ENCODE peak calls at places on chromosome 21, in four cellular contexts. B, O, W and N are unnamed samples.

GRCh38 chr21:21200939-21201610 is 202.9 kb downstream of the NCAM2 start:
- DNase-seq in B (no peak), O (no peak), W (no peak), N (no peak)

GRCh38 chr21:28516011-28516410 is 476.7 kb downstream of the LTN1 start:
- DNase-seq in B (no peak), O (no peak), W (no peak), N (no peak)

GRCh38 chr21:46066843-46067331 is 31.0 kb upstream of the COL6A2 start:
- DNase-seq in B (peak; percentile 61), O (peak; percentile 77), W (no peak), N (no peak)

GRCh38 chr21:26814374-26814773 is 30.8 kb downstream of the ADAMTS1 start:
- DNase-seq in B (no peak), O (no peak), W (no peak), N (no peak)

GRCh38 chr21:31136891-31137290 is 98.6 kb upstream of the KRTAP19-8 start:
- DNase-seq in B (peak; percentile 55), O (no peak), W (no peak), N (no peak)

GRCh38 chr21:43298546-43299440 is 128.1 kb downstream of the SIK1 start:
- DNase-seq in B (no peak), O (peak; percentile 52), W (no peak), N (no peak)

GRCh38 chr21:44425307-44425894 is 29.9 kb upstream of the LRRC3 start:
- DNase-seq in B (no peak), O (peak; percentile 73), W (no peak), N (no peak)

GRCh38 chr21:29245104-29245643 is 53.5 kb upstream of the BACH1 start:
- DNase-seq in B (no peak), O (no peak), W (no peak), N (no peak)

GRCh38 chr21:15293251-15293650 is 228.5 kb upstream of the NRIP1 start:
- DNase-seq in B (no peak), O (no peak), W (no peak), N (peak; percentile 40)

GRCh38 chr21:39051561-39051949 is 131.7 kb downstream of the PSMG1 start:
- DNase-seq in B (no peak), O (no peak), W (no peak), N (no peak)

GRCh38 chr21:42079008-42079938 is 8.2 kb downstream of the UMODL1 start:
- DNase-seq in B (no peak), O (peak; percentile 69), W (no peak), N (no peak)

GRCh38 chr21:33042812-33043211 is 17.1 kb downstream of the OLIG2 start:
- DNase-seq in B (no peak), O (no peak), W (no peak), N (peak; percentile 90)

GRCh38 chr21:45022348-45022675 is 52.1 kb upstream of the ADARB1 start:
- DNase-seq in B (no peak), O (no peak), W (no peak), N (no peak)

GRCh38 chr21:45514311-45515021 is 27.8 kb downstream of the SLC19A1 start:
- DNase-seq in B (no peak), O (peak; percentile 68), W (no peak), N (no peak)

GRCh38 chr21:38848187-38848609 is 42.5 kb downstream of the ETS2 start:
- DNase-seq in B (no peak), O (no peak), W (no peak), N (no peak)

GRCh38 chr21:16315223-16315622 is 585.4 kb downstream of the USP25 start:
- DNase-seq in B (no peak), O (no peak), W (no peak), N (no peak)

GRCh38 chr21:44869860-44870747 is 3.4 kb downstream of the PTTG1IP start:
- DNase-seq in B (peak; percentile 79), O (peak; percentile 66), W (no peak), N (peak; percentile 95)

GRCh38 chr21:16377120-16377658 is 647.4 kb downstream of the USP25 start:
- DNase-seq in B (no peak), O (peak; percentile 21), W (no peak), N (no peak)

GRCh38 chr21:36615274-36615964 is 83.5 kb upstream of the SIM2 start:
- DNase-seq in B (no peak), O (no peak), W (no peak), N (no peak)

GRCh38 chr21:46622226-46622625 is 13.2 kb upstream of the PRMT2 start:
- DNase-seq in B (no peak), O (no peak), W (peak; percentile 64), N (no peak)

GRCh38 chr21:35333831-35334593 is 284.9 kb upstream of the RUNX1 start:
- DNase-seq in B (no peak), O (no peak), W (no peak), N (no peak)

GRCh38 chr21:31342328-31342727 is 1.7 kb downstream of the TIAM1 start:
- DNase-seq in B (no peak), O (no peak), W (no peak), N (no peak)

GRCh38 chr21:14863745-14864210 is 201.0 kb downstream of the NRIP1 start:
- DNase-seq in B (no peak), O (no peak), W (no peak), N (no peak)

GRCh38 chr21:44263768-44264167 is 2.1 kb upstream of the DNMT3L start:
- DNase-seq in B (no peak), O (peak; percentile 30), W (no peak), N (no peak)